ENCODE peak calls at places on chromosomes 7 and 10, in four cellular contexts. J, M, G and K are unnamed samples.

GRCh38 chr7:150629347-150629746 is 2.8 kb downstream of the GIMAP6 start:
- DNase-seq in G (no peak), J (no peak), M (no peak), K (no peak)

GRCh38 chr10:47040041-47040491 is 128.8 kb downstream of the PTPN20 start:
- DNase-seq in J (no peak), M (no peak), G (no peak), K (no peak)

GRCh38 chr7:30918676-30919075 is 7.0 kb downstream of the AQP1 start:
- DNase-seq in M (no peak), J (no peak), G (no peak), K (no peak)

GRCh38 chr10:12327476-12327875 is 21.9 kb upstream of the CAMK1D start:
- DNase-seq in G (no peak), M (no peak), J (no peak), K (no peak)

GRCh38 chr7:16604054-16604453 is 41.5 kb downstream of the ANKMY2 start:
- DNase-seq in M (no peak), G (peak; percentile 10), J (no peak), K (no peak)

GRCh38 chr10:109126016-109126415 is 797.3 kb downstream of the XPNPEP1 start:
- DNase-seq in J (no peak), G (no peak), M (no peak), K (no peak)

GRCh38 chr7:155509025-155509724 is 37.2 kb downstream of the CNPY1 start:
- DNase-seq in J (no peak), M (no peak), G (no peak), K (no peak)

GRCh38 chr10:12579954-12580858 is 230.9 kb downstream of the CAMK1D start:
- DNase-seq in J (no peak), G (no peak), M (no peak), K (no peak)